ENCODE peak calls at places on chromosome 4, in five cellular contexts. C is smooth muscle cell of the brain vasculature; T is AG08396; G is HuH-7.5; E is stimulated activated CD4-positive, alpha-beta T cell treated with anti-CD3 and anti-CD28 coated beads, TNF-alpha, amount 100 ng/mL, for 48 hours. R is an unnamed sample.

GRCh38 chr4:69689530-69690111 is 36.6 kb upstream of the UGT2A1 start:
- DNase-seq in C (peak), T (peak), G (no peak), E (no peak), R (no peak)

GRCh38 chr4:38621004-38621684 is 42.9 kb upstream of the KLF3 start:
- DNase-seq in C (no peak), T (peak), G (peak), E (no peak), R (peak)

GRCh38 chr4:155973639-155974475 is 20.2 kb upstream of the CTSO start:
- DNase-seq in C (no peak), T (no peak), G (no peak), E (no peak), R (peak)

GRCh38 chr4:15964159-15964558 is 1.2 kb upstream of the FGFBP2 start:
- DNase-seq in C (no peak), T (no peak), G (no peak), E (no peak), R (no peak)

GRCh38 chr4:184649971-184650855 is 675 bp downstream of the PRIMPOL start:
- DNase-seq in C (no peak), T (peak), G (no peak), E (no peak), R (no peak)

GRCh38 chr4:128660361-128660964 is 149.0 kb upstream of the JADE1 start:
- DNase-seq in C (no peak), T (peak), G (no peak), E (no peak), R (peak)

GRCh38 chr4:185023471-185023870 is 5.2 kb downstream of the HELT start:
- DNase-seq in C (no peak), T (no peak), G (no peak), E (no peak), R (no peak)

GRCh38 chr4:179415016-179415841 is 1973.0 kb upstream of the AGA start:
- DNase-seq in C (no peak), T (no peak), G (no peak), E (no peak), R (no peak)

GRCh38 chr4:77104405-77105292 is 28.9 kb upstream of the CCNI start:
- DNase-seq in C (peak), T (no peak), G (peak), E (no peak), R (no peak)

GRCh38 chr4:92714640-92715039 is 410.9 kb downstream of the GRID2 start:
- DNase-seq in C (no peak), T (no peak), G (no peak), E (no peak), R (no peak)

GRCh38 chr4:5887361-5888221 is 5.3 kb downstream of the CRMP1 start:
- DNase-seq in C (no peak), T (no peak), G (no peak), E (no peak), R (no peak)

GRCh38 chr4:55172694-55173287 is 47.4 kb upstream of the KDR start:
- DNase-seq in C (no peak), T (no peak), G (no peak), E (no peak), R (no peak)

GRCh38 chr4:37664696-37665095 is 21.5 kb downstream of the RELL1 start:
- DNase-seq in C (no peak), T (no peak), G (no peak), E (no peak), R (no peak)

GRCh38 chr4:41656572-41657301 is 91.8 kb downstream of the PHOX2B start:
- DNase-seq in C (no peak), T (no peak), G (no peak), E (no peak), R (no peak)

GRCh38 chr4:150283689-150284088 is 205.4 kb downstream of the DCLK2 start:
- DNase-seq in C (peak), T (peak), G (no peak), E (no peak), R (peak)

GRCh38 chr4:182653596-182653995 is 263.6 kb downstream of the DCTD start:
- DNase-seq in C (peak), T (no peak), G (no peak), E (no peak), R (no peak)

GRCh38 chr4:36709986-36710385 is 428.6 kb downstream of the DTHD1 start:
- DNase-seq in C (no peak), T (no peak), G (no peak), E (no peak), R (no peak)

GRCh38 chr4:174873931-174874330 is 44.2 kb upstream of the ADAM29 start:
- DNase-seq in C (no peak), T (no peak), G (no peak), E (no peak), R (no peak)

GRCh38 chr4:114615435-114615834 is 16.8 kb downstream of the UGT8 start:
- DNase-seq in C (no peak), T (no peak), G (peak), E (no peak), R (no peak)

GRCh38 chr4:79917246-79917645 is 155.8 kb downstream of the ANTXR2 start:
- DNase-seq in C (no peak), T (peak), G (peak), E (peak), R (peak)

GRCh38 chr4:84582302-84582987 is 482 bp upstream of the CDS1 start:
- DNase-seq in C (no peak), T (peak), G (peak), E (peak), R (peak)

GRCh38 chr4:169256101-169256612 is 14.6 kb downstream of the SH3RF1 start:
- DNase-seq in C (no peak), T (no peak), G (no peak), E (no peak), R (no peak)

GRCh38 chr4:124890522-124890921 is 178.0 kb upstream of the ANKRD50 start:
- DNase-seq in C (no peak), T (peak), G (no peak), E (no peak), R (no peak)

GRCh38 chr4:108590776-108591175 is 29.6 kb upstream of the RPL34 start:
- DNase-seq in C (no peak), T (no peak), G (no peak), E (no peak), R (no peak)

GRCh38 chr4:123616970-123617392 is 220.4 kb downstream of the SPRY1 start:
- DNase-seq in C (no peak), T (no peak), G (no peak), E (no peak), R (no peak)

GRCh38 chr4:8671712-8672290 is 79.2 kb downstream of the CPZ start:
- DNase-seq in C (no peak), T (no peak), G (no peak), E (no peak), R (no peak)

GRCh38 chr4:93764647-93765246 is 63.8 kb upstream of the ATOH1 start:
- DNase-seq in C (peak), T (peak), G (no peak), E (no peak), R (peak)

GRCh38 chr4:186249785-186250739 is 15.9 kb upstream of the F11 start:
- DNase-seq in C (no peak), T (peak), G (no peak), E (no peak), R (no peak)

GRCh38 chr4:24799544-24800272 is 4.3 kb downstream of the SOD3 start:
- DNase-seq in C (no peak), T (no peak), G (no peak), E (no peak), R (no peak)

GRCh38 chr4:16819652-16820051 is 78.8 kb downstream of the LDB2 start:
- DNase-seq in C (no peak), T (no peak), G (no peak), E (no peak), R (no peak)

GRCh38 chr4:185382754-185383153 is 13.0 kb downstream of the LRP2BP start:
- DNase-seq in C (no peak), T (no peak), G (no peak), E (no peak), R (no peak)

GRCh38 chr4:15963568-15963967 is 593 bp upstream of the FGFBP2 start:
- DNase-seq in C (no peak), T (no peak), G (no peak), E (peak), R (no peak)

GRCh38 chr4:80967346-80967745 is 63.2 kb upstream of the BMP3 start:
- DNase-seq in C (no peak), T (no peak), G (no peak), E (no peak), R (no peak)

GRCh38 chr4:7199129-7199725 is 6.9 kb downstream of the SORCS2 start:
- DNase-seq in C (no peak), T (no peak), G (no peak), E (no peak), R (no peak)

GRCh38 chr4:140463182-140463581 is 34.9 kb downstream of the MGAT4D start:
- DNase-seq in C (no peak), T (no peak), G (no peak), E (no peak), R (no peak)

R was measured in NCI-H226.